ENCODE peak calls at places on chromosomes 7 and 10, in four cellular contexts. One of them, this sample, is unnamed.
A peak's percentile ranks its signal among the peaks of the same experiment; 100 is the strongest.

GRCh38 chr7:68306692-68307107 is 1291.6 kb upstream of the AUTS2 start:
- DNase-seq in A549: no peak
- DNase-seq in K562: no peak
- DNase-seq in H1: no peak
- DNase-seq in this sample: no peak

GRCh38 chr10:44083719-44084400 is 301.0 kb downstream of the CXCL12 start:
- DNase-seq in A549: no peak
- DNase-seq in K562: no peak
- DNase-seq in H1: no peak
- DNase-seq in this sample: no peak

GRCh38 chr10:116848912-116849270 is 408 bp upstream of the ENO4 start:
- DNase-seq in K562: no peak
- DNase-seq in A549: no peak
- DNase-seq in H1: no peak
- DNase-seq in this sample: no peak

GRCh38 chr10:129536336-129536735 is 69.3 kb downstream of the MGMT start:
- DNase-seq in A549: no peak
- DNase-seq in K562: no peak
- DNase-seq in H1: no peak
- DNase-seq in this sample: no peak

GRCh38 chr10:5090551-5090950 is 3.7 kb upstream of the AKR1C3 start:
- DNase-seq in H1: no peak
- DNase-seq in A549: no peak
- DNase-seq in K562: no peak
- DNase-seq in this sample: no peak

GRCh38 chr7:139566075-139566474 is 42.6 kb downstream of the CLEC2L start:
- DNase-seq in K562: no peak
- DNase-seq in H1: no peak
- DNase-seq in A549: no peak
- DNase-seq in this sample: no peak

GRCh38 chr10:52883996-52884871 is 111.7 kb upstream of the MBL2 start:
- DNase-seq in H1: peak; percentile 85
- DNase-seq in K562: peak; percentile 14
- DNase-seq in A549: peak; percentile 68
- DNase-seq in this sample: peak; percentile 92

GRCh38 chr7:477626-478220 is 41.9 kb downstream of the PDGFA start:
- DNase-seq in H1: no peak
- DNase-seq in K562: no peak
- DNase-seq in A549: no peak
- DNase-seq in this sample: no peak

GRCh38 chr7:55144333-55144954 is 125.6 kb downstream of the EGFR start:
- DNase-seq in H1: no peak
- DNase-seq in K562: peak; percentile 38
- DNase-seq in A549: no peak
- DNase-seq in this sample: no peak

GRCh38 chr10:69491611-69492010 is 40.3 kb downstream of the TSPAN15 start:
- DNase-seq in K562: no peak
- DNase-seq in A549: no peak
- DNase-seq in H1: no peak
- DNase-seq in this sample: no peak

GRCh38 chr7:133704436-133704835 is 422.7 kb upstream of the LRGUK start:
- DNase-seq in H1: no peak
- DNase-seq in A549: no peak
- DNase-seq in K562: no peak
- DNase-seq in this sample: no peak

GRCh38 chr10:3126741-3127342 is 45.7 kb downstream of the PITRM1 start:
- DNase-seq in A549: no peak
- DNase-seq in H1: no peak
- DNase-seq in K562: no peak
- DNase-seq in this sample: no peak

GRCh38 chr10:66917104-66917503 is 8.7 kb upstream of the LRRTM3 start:
- DNase-seq in H1: no peak
- DNase-seq in K562: no peak
- DNase-seq in A549: no peak
- DNase-seq in this sample: no peak

GRCh38 chr10:110681023-110681681 is 37.0 kb downstream of the RBM20 start:
- DNase-seq in A549: peak; percentile 57
- DNase-seq in K562: peak; percentile 27
- DNase-seq in H1: no peak
- DNase-seq in this sample: peak; percentile 32

GRCh38 chr7:134454277-134454676 is 4.6 kb downstream of the AKR1B1 start:
- DNase-seq in A549: no peak
- DNase-seq in K562: no peak
- DNase-seq in H1: no peak
- DNase-seq in this sample: no peak

DNA sequence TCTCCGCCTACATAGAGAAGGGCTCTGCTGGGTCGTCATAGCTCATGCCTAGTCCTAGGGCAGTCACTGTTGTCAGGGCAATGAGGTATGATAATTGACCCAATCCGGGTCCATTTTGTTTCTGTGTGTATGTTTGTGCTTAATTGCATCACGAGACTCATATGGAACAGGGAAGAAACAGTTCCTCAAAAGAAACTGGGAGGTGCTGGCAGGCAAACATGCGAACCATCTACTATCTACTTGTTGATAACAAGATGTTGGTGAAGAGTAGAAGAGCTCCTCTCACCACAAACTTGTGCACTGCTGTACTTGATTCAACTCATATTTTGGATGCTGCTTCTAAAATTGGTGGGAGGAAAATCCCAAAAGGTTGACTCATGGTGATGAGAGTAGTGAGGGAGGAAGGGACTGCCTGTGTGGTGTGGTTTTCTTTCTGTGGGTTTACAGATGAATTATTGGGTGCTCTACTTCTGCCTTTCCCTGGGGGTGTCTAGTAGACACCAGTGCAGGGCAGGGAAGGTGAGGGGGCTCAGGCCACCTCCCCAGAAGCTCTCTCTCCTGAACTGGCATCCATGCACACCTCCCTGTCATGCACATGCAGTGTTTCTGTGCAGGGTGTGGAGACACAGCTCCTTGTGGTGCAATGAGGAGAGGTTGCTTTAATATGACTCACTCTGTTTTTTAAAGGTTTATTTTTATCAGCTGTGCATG is 29.4 kb downstream of the LSMEM1 start:
- DNase-seq in H1: no peak
- DNase-seq in A549: no peak
- DNase-seq in K562: no peak
- DNase-seq in this sample: no peak
- TF ChIP-seq RNF2 in H1: no peak
- TF ChIP-seq RNF2 in A549: no peak
- TF ChIP-seq RNF2 in K562: no peak
- TF ChIP-seq RNF2 in this sample: no peak

GRCh38 chr10:132480356-132480755 is 57.2 kb upstream of the INPP5A start:
- DNase-seq in K562: no peak
- DNase-seq in H1: no peak
- DNase-seq in A549: no peak
- DNase-seq in this sample: no peak

GRCh38 chr10:132483394-132483793 is 54.2 kb upstream of the INPP5A start:
- DNase-seq in A549: no peak
- DNase-seq in H1: no peak
- DNase-seq in K562: no peak
- DNase-seq in this sample: no peak

GRCh38 chr10:132482090-132482489 is 55.5 kb upstream of the INPP5A start:
- DNase-seq in K562: no peak
- DNase-seq in H1: no peak
- DNase-seq in A549: no peak
- DNase-seq in this sample: peak; percentile 44

GRCh38 chr10:132479603-132480221 is 57.9 kb upstream of the INPP5A start:
- DNase-seq in A549: no peak
- DNase-seq in H1: no peak
- DNase-seq in K562: no peak
- DNase-seq in this sample: no peak

DNA sequence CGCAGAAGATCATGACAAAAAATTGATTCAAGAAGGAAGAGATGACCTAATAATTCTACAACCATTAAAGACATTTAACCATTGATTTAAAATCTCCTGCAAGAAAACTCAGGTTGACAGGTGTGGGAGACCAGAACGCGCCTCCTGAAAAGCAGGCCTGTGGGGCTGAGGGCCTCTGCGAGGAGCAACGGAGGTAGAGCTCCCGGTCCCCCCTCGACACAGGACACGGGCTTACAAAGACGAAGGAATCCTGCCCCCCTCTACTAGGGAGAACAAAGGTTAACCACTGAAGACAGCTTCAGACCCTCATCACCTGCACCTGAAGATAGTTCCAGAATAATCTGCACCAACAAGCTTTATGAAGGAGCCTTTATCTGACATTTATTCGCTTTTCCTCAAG is 55.9 kb upstream of the INPP5A start:
- DNase-seq in H1: no peak
- DNase-seq in K562: no peak
- DNase-seq in A549: no peak
- DNase-seq in this sample: no peak
- TF ChIP-seq RNF2 in H1: no peak
- TF ChIP-seq RNF2 in K562: no peak
- TF ChIP-seq RNF2 in A549: no peak
- TF ChIP-seq RNF2 in this sample: no peak

GRCh38 chr7:70674268-70675025 is 457.5 kb upstream of the GALNT17 start:
- DNase-seq in A549: no peak
- DNase-seq in K562: no peak
- DNase-seq in H1: no peak
- DNase-seq in this sample: no peak
- TF ChIP-seq RNF2 in A549: no peak
- TF ChIP-seq RNF2 in K562: no peak
- TF ChIP-seq RNF2 in H1: no peak
- TF ChIP-seq RNF2 in this sample: no peak

DNA sequence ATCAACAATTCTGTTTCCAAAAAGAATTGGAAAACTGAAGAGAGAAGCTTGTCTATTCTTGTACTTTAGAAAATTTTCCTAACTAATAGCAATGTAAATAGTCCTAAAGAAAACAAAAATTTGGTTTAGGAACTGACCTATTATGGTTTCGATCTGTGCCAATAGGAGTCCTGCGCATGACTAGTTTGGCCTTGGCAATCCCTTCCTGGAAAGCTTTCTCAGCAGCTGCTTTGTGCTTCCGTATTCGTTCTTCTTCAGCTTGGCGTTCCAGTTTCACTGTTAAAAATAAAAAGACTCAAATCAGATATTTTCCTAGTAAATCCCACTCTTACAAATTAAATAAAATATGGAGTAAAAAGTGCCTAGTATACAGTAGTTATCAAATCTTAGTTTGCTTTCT is 36.6 kb downstream of the FZD9 start:
- DNase-seq in H1: no peak
- DNase-seq in K562: no peak
- DNase-seq in A549: no peak
- DNase-seq in this sample: no peak
- TF ChIP-seq RNF2 in H1: no peak
- TF ChIP-seq RNF2 in K562: no peak
- TF ChIP-seq RNF2 in A549: no peak
- TF ChIP-seq RNF2 in this sample: no peak

GRCh38 chr7:91787923-91788322 is 92.6 kb downstream of the MTERF1 start:
- DNase-seq in A549: no peak
- DNase-seq in K562: no peak
- DNase-seq in H1: no peak
- DNase-seq in this sample: no peak

GRCh38 chr7:91789558-91789957 is 90.9 kb downstream of the MTERF1 start:
- DNase-seq in K562: no peak
- DNase-seq in A549: no peak
- DNase-seq in H1: no peak
- DNase-seq in this sample: no peak

GRCh38 chr7:91780526-91780925 is 100.0 kb downstream of the MTERF1 start:
- DNase-seq in A549: no peak
- DNase-seq in K562: no peak
- DNase-seq in H1: no peak
- DNase-seq in this sample: no peak

GRCh38 chr7:91789086-91789485 is 91.4 kb downstream of the MTERF1 start:
- DNase-seq in A549: no peak
- DNase-seq in K562: no peak
- DNase-seq in H1: no peak
- DNase-seq in this sample: no peak

DNA sequence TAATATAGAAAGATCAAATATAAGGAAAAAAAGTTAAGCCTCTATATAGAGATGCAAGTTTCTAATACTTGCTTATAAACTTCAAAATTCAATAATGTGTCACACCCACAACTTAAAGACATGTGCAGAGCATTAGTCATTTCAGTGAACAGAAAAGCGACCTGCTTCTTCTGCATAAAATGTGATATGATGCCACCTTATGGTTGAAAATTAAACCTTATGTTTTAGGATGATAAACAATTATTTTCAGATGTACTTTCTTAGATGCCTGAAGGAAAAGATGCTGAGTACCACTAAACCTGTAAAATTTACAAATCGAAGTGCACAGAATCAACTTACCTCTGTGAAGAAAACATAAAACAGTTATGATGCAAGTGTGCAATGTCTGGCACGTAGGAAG is 96.0 kb downstream of the MTERF1 start:
- DNase-seq in H1: no peak
- DNase-seq in A549: peak; percentile 44
- DNase-seq in K562: peak; percentile 17
- DNase-seq in this sample: no peak
- TF ChIP-seq RNF2 in H1: no peak
- TF ChIP-seq RNF2 in A549: no peak
- TF ChIP-seq RNF2 in K562: no peak
- TF ChIP-seq RNF2 in this sample: no peak

GRCh38 chr10:131574707-131575430 is 263.3 kb upstream of the TCERG1L start:
- DNase-seq in K562: no peak
- DNase-seq in A549: no peak
- DNase-seq in H1: no peak
- DNase-seq in this sample: no peak

GRCh38 chr10:131575877-131576276 is 264.4 kb upstream of the TCERG1L start:
- DNase-seq in H1: no peak
- DNase-seq in A549: no peak
- DNase-seq in K562: no peak
- DNase-seq in this sample: no peak

GRCh38 chr10:131577178-131577555 is 265.6 kb upstream of the TCERG1L start:
- DNase-seq in K562: no peak
- DNase-seq in A549: no peak
- DNase-seq in H1: no peak
- DNase-seq in this sample: no peak

GRCh38 chr10:131577786-131578471 is 266.4 kb upstream of the TCERG1L start:
- DNase-seq in H1: no peak
- DNase-seq in A549: no peak
- DNase-seq in K562: no peak
- DNase-seq in this sample: no peak

GRCh38 chr10:131576341-131577177 is 265.0 kb upstream of the TCERG1L start:
- DNase-seq in H1: no peak
- DNase-seq in A549: no peak
- DNase-seq in K562: no peak
- DNase-seq in this sample: no peak
- TF ChIP-seq RNF2 in H1: no peak
- TF ChIP-seq RNF2 in A549: no peak
- TF ChIP-seq RNF2 in K562: no peak
- TF ChIP-seq RNF2 in this sample: no peak

GRCh38 chr7:48424731-48425130 is 253.5 kb downstream of the ABCA13 start:
- DNase-seq in A549: peak; percentile 34
- DNase-seq in H1: no peak
- DNase-seq in K562: no peak
- DNase-seq in this sample: peak; percentile 23
- TF ChIP-seq RNF2 in A549: no peak
- TF ChIP-seq RNF2 in H1: no peak
- TF ChIP-seq RNF2 in K562: no peak
- TF ChIP-seq RNF2 in this sample: no peak